ENCODE peak calls at places on chromosomes 5 and 9, in eight cellular contexts. E is neuronal stem cell; X is KBM-7; S is SK-N-DZ; Y is thyroid gland; W is breast epithelium; I is retina; A is stimulated activated CD4-positive, alpha-beta T cell treated with anti-CD3 and anti-CD28 coated beads, Interleukin-2, amount 100 ng/mL, for 48 hours. M is an unnamed sample.

GRCh38 chr5:2415678-2416077 is 335.8 kb downstream of the IRX2 start:
- DNase-seq in E (no peak), I (no peak), A (no peak), W (no peak), S (no peak), X (no peak), Y (no peak), M (no peak)

GRCh38 chr9:70291446-70291845 is 32.7 kb downstream of the SMC5 start:
- DNase-seq in S (no peak), A (no peak), E (no peak), X (no peak), I (no peak), Y (no peak), W (no peak), M (peak)

GRCh38 chr5:172733179-172733973 is 37.6 kb downstream of the DUSP1 start:
- DNase-seq in S (no peak), E (no peak), X (no peak), W (peak), A (no peak), I (peak), Y (peak), M (peak)

GRCh38 chr5:65482727-65483473 is 1.2 kb upstream of the ADAMTS6 start:
- DNase-seq in S (peak), X (no peak), I (peak), A (no peak), Y (peak), W (no peak), E (no peak), M (peak)

GRCh38 chr9:19208653-19209052 is 21.8 kb upstream of the DENND4C start:
- DNase-seq in I (no peak), Y (no peak), W (no peak), E (no peak), S (no peak), X (no peak), A (no peak), M (no peak)

GRCh38 chr5:113166285-113166684 is 189.7 kb downstream of the DCP2 start:
- DNase-seq in E (no peak), Y (no peak), A (no peak), S (no peak), W (no peak), I (no peak), X (no peak), M (peak)

GRCh38 chr9:85064811-85065371 is 395.4 kb downstream of the NTRK2 start:
- DNase-seq in I (no peak), A (no peak), W (no peak), E (no peak), Y (no peak), X (no peak), S (no peak), M (no peak)

GRCh38 chr5:132483101-132483500 is 7.5 kb downstream of the IRF1 start:
- DNase-seq in S (no peak), X (no peak), Y (no peak), I (no peak), W (peak), E (no peak), A (no peak), M (no peak)

GRCh38 chr5:40877371-40877988 is 31.8 kb upstream of the C7 start:
- DNase-seq in Y (no peak), S (no peak), W (no peak), A (no peak), E (no peak), X (no peak), I (no peak), M (no peak)

GRCh38 chr5:116035123-116035522 is 2.9 kb downstream of the ARL14EPL start:
- DNase-seq in X (no peak), E (no peak), I (no peak), A (no peak), Y (no peak), W (no peak), S (no peak), M (peak)

GRCh38 chr9:37471942-37472679 is 6.9 kb upstream of the ZBTB5 start:
- DNase-seq in W (no peak), I (peak), S (no peak), Y (peak), E (peak), A (no peak), X (no peak), M (peak)

GRCh38 chr9:14006586-14007198 is 307.2 kb downstream of the NFIB start:
- DNase-seq in A (no peak), X (no peak), E (peak), I (no peak), W (no peak), S (no peak), Y (no peak), M (no peak)

GRCh38 chr5:150633424-150633823 is 7.0 kb upstream of the SYNPO start:
- DNase-seq in I (no peak), Y (no peak), E (no peak), A (no peak), W (no peak), S (no peak), X (no peak), M (no peak)

GRCh38 chr9:18601026-18601425 is 127.1 kb downstream of the ADAMTSL1 start:
- DNase-seq in S (no peak), X (no peak), W (no peak), I (no peak), Y (no peak), A (no peak), E (no peak), M (peak)

GRCh38 chr9:36092509-36093215 is 43.9 kb upstream of the GLIPR2 start:
- DNase-seq in Y (no peak), E (no peak), S (no peak), A (peak), W (no peak), X (no peak), I (no peak), M (no peak)

GRCh38 chr9:105194234-105194633 is 50.2 kb upstream of the SLC44A1 start:
- DNase-seq in Y (no peak), A (no peak), S (no peak), W (no peak), E (no peak), I (no peak), X (peak), M (no peak)

GRCh38 chr9:4743131-4743875 is 2.3 kb upstream of the AK3 start:
- DNase-seq in E (no peak), S (no peak), W (no peak), A (no peak), Y (no peak), I (no peak), X (peak), M (no peak)

GRCh38 chr9:99824378-99825157 is 2.9 kb downstream of the NR4A3 start:
- DNase-seq in I (peak), W (no peak), S (no peak), X (peak), E (peak), Y (peak), A (peak), M (peak)

GRCh38 chr5:107241841-107242240 is 428.9 kb downstream of the EFNA5 start:
- DNase-seq in W (no peak), E (no peak), A (no peak), X (no peak), Y (no peak), I (no peak), S (no peak), M (no peak)

GRCh38 chr9:16633794-16634193 is 236.7 kb downstream of the BNC2 start:
- DNase-seq in E (no peak), I (no peak), Y (no peak), W (no peak), X (no peak), A (no peak), S (no peak), M (no peak)

GRCh38 chr5:168651654-168652053 is 72.5 kb upstream of the PANK3 start:
- DNase-seq in Y (no peak), W (no peak), I (no peak), X (no peak), E (no peak), A (no peak), S (no peak), M (peak)

GRCh38 chr5:150270546-150271295 is 18.9 kb downstream of the CAMK2A start:
- DNase-seq in Y (no peak), W (no peak), A (no peak), S (no peak), E (no peak), I (no peak), X (no peak), M (no peak)

GRCh38 chr5:160342413-160342941 is 27.9 kb downstream of the C1QTNF2 start:
- DNase-seq in Y (peak), S (no peak), X (no peak), I (no peak), E (no peak), W (no peak), A (no peak), M (peak)

M was measured in cardiac fibroblast.